ENCODE peak calls at places on chromosomes 7 and 10, in ten cellular contexts. P, E, M, B, O, D, C, I, J and H are unnamed samples.

GRCh38 chr10:80171248-80171660 is 34.1 kb downstream of the ANXA11 start:
- DNase-seq in C (no peak), D (no peak), P (no peak), I (no peak), O (peak), J (no peak), E (peak), M (no peak), B (no peak), H (no peak)

GRCh38 chr7:151717415-151717814 is 159.5 kb downstream of the PRKAG2 start:
- DNase-seq in C (peak), P (no peak), I (no peak), D (no peak), B (no peak), M (no peak), O (no peak), J (no peak), E (no peak), H (no peak)

GRCh38 chr7:112161253-112162160 is 44.7 kb downstream of the DOCK4 start:
- DNase-seq in C (no peak), B (no peak), O (no peak), M (peak), P (no peak), D (no peak), I (no peak), E (no peak), J (no peak), H (no peak)

GRCh38 chr7:28835800-28836199 is 122.3 kb downstream of the TRIL start:
- DNase-seq in I (peak), E (no peak), D (no peak), P (peak), B (peak), O (no peak), C (no peak), J (no peak), M (peak), H (no peak)

GRCh38 chr7:122989041-122989440 is 6.5 kb downstream of the TAS2R16 start:
- DNase-seq in M (no peak), B (no peak), D (no peak), I (no peak), O (no peak), E (no peak), C (no peak), J (no peak), P (no peak), H (no peak)

GRCh38 chr7:28024786-28025334 is 155.7 kb downstream of the JAZF1 start:
- DNase-seq in P (peak), C (no peak), E (no peak), D (no peak), I (no peak), O (no peak), M (no peak), B (no peak), J (no peak), H (peak)

GRCh38 chr10:35025916-35026315 is 64.2 kb downstream of the CUL2 start:
- DNase-seq in J (peak), C (no peak), E (no peak), D (no peak), M (peak), O (no peak), I (no peak), P (peak), B (peak), H (peak)

GRCh38 chr10:59290448-59290847 is 71.9 kb downstream of the FAM13C start:
- DNase-seq in B (no peak), C (no peak), J (no peak), P (no peak), I (no peak), M (no peak), D (no peak), O (no peak), E (peak), H (no peak)

GRCh38 chr10:62899316-62899715 is 83.2 kb upstream of the EGR2 start:
- DNase-seq in I (no peak), M (peak), B (no peak), O (no peak), P (no peak), D (no peak), C (no peak), E (no peak), J (peak), H (peak)

GRCh38 chr7:157521061-157521731 is 184.4 kb downstream of the DNAJB6 start:
- DNase-seq in C (peak), B (no peak), J (no peak), M (no peak), E (no peak), P (no peak), O (no peak), D (peak), I (no peak), H (no peak)

GRCh38 chr10:80104066-80104926 is 25.8 kb downstream of the TMEM254 start:
- DNase-seq in P (peak), O (no peak), J (peak), C (no peak), M (peak), E (no peak), I (no peak), D (no peak), B (peak), H (peak)

GRCh38 chr7:73625276-73625675 is 954 bp upstream of the MLXIPL start:
- DNase-seq in M (no peak), D (no peak), O (no peak), C (no peak), J (no peak), E (no peak), B (no peak), I (no peak), P (no peak), H (no peak)

GRCh38 chr10:104642311-104643022 is 1.4 kb downstream of the SORCS3 start:
- DNase-seq in M (no peak), P (peak), C (peak), E (peak), D (peak), O (no peak), B (no peak), J (peak), I (peak), H (no peak)

GRCh38 chr7:104945599-104945956 is 68.4 kb upstream of the KMT2E start:
- DNase-seq in J (no peak), M (no peak), B (no peak), O (no peak), D (no peak), C (no peak), I (no peak), E (no peak), P (no peak), H (no peak)
- H3K4me3 ChIP-seq in J (no peak), M (no peak), B (no peak), O (no peak), D (no peak), C (no peak), I (no peak), E (no peak), P (no peak), H (no peak)

GRCh38 chr7:2312272-2312929 is 1.8 kb downstream of the SNX8 start:
- DNase-seq in P (no peak), O (no peak), D (no peak), M (no peak), J (no peak), B (no peak), E (no peak), C (no peak), I (no peak), H (no peak)
- H3K4me3 ChIP-seq in P (no peak), O (no peak), D (no peak), M (no peak), J (no peak), B (no peak), E (no peak), C (no peak), I (no peak), H (no peak)

GRCh38 chr7:1388021-1388704 is 71.1 kb downstream of the MICALL2 start:
- DNase-seq in B (no peak), D (no peak), J (no peak), C (no peak), P (no peak), E (no peak), I (no peak), M (no peak), O (no peak), H (no peak)
- H3K4me3 ChIP-seq in B (no peak), D (no peak), J (no peak), C (no peak), P (no peak), E (no peak), I (no peak), M (no peak), O (no peak), H (no peak)

GRCh38 chr7:23343806-23344500 is 44.8 kb downstream of the MALSU1 start:
- DNase-seq in C (no peak), I (no peak), P (peak), J (no peak), D (no peak), E (no peak), O (no peak), M (no peak), B (no peak), H (no peak)
- H3K4me3 ChIP-seq in C (no peak), I (no peak), P (no peak), J (no peak), D (no peak), E (no peak), O (no peak), M (no peak), B (no peak), H (no peak)

GRCh38 chr10:128147669-128148068 is 21.4 kb upstream of the MKI67 start:
- DNase-seq in J (peak), O (no peak), M (peak), I (no peak), C (no peak), D (no peak), P (peak), E (no peak), B (peak), H (peak)
- H3K4me3 ChIP-seq in J (no peak), O (no peak), M (no peak), I (no peak), C (no peak), D (no peak), P (no peak), E (no peak), B (no peak), H (no peak)

DNA sequence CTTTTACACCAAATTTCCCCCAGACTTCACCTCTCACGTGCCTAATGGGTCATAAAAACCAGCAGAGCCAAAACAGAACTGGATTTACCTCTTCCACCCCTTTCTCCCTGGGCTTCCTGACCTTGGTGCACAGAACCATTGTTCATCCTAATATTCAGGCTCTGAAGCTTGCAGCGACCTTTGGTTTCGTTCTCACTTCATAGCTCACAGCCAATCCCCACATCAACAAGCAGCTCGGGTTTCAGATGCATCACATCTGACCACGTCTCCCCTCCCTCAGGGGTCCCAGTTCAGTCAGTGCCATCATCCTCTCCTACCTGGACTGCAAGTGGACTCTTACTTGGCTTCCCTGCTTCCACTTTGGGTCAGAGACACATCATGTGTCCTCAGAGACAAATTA is 141.6 kb upstream of the DPP6 start:
- DNase-seq in C (no peak), I (no peak), O (no peak), J (no peak), D (no peak), M (no peak), P (no peak), B (no peak), E (no peak), H (no peak)
- H3K4me3 ChIP-seq in C (no peak), I (no peak), O (no peak), J (no peak), D (no peak), M (no peak), P (no peak), B (no peak), E (no peak), H (no peak)

GRCh38 chr10:21498416-21498815 is 27.1 kb downstream of the SKIDA1 start:
- DNase-seq in M (no peak), C (no peak), P (no peak), D (no peak), O (no peak), I (no peak), B (no peak), E (no peak), J (no peak), H (no peak)

GRCh38 chr10:21500578-21500910 is 24.9 kb downstream of the SKIDA1 start:
- DNase-seq in J (no peak), I (no peak), E (no peak), C (no peak), O (no peak), P (no peak), B (no peak), D (no peak), M (no peak), H (no peak)

GRCh38 chr10:21499910-21500577 is 25.4 kb downstream of the SKIDA1 start:
- DNase-seq in B (no peak), J (no peak), I (no peak), P (no peak), E (no peak), D (peak), M (no peak), C (no peak), O (no peak), H (no peak)

GRCh38 chr10:21499580-21499909 is 25.9 kb downstream of the SKIDA1 start:
- DNase-seq in D (no peak), E (no peak), J (no peak), C (no peak), P (no peak), B (no peak), O (no peak), M (no peak), I (no peak), H (no peak)

DNA sequence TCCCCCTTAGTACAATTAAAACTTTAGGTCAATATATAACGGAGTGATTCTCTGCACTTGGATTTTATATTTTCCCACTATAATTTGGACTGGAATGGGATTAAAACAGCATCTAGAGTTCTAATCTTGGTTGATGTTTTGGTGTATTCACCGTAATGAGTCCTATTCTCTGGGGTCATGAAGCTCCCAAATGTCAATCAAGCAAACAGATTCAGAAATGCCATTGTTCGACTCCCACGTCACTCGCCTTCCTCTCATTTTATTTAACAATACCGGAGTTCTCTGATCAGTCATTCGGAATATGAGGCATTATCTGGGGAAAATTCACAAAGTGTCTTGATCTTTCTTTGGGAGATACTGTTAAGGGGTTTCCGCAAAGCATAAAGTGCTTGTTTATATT is 26.5 kb downstream of the SKIDA1 start:
- DNase-seq in J (no peak), O (no peak), D (no peak), M (no peak), E (no peak), B (no peak), P (no peak), I (no peak), C (no peak), H (no peak)
- H3K4me3 ChIP-seq in J (no peak), O (no peak), D (no peak), M (no peak), E (no peak), B (no peak), P (no peak), I (no peak), C (no peak), H (no peak)

GRCh38 chr10:98444314-98445006 is 2.3 kb downstream of the HPS1 start:
- DNase-seq in P (no peak), J (no peak), E (no peak), O (no peak), M (no peak), I (no peak), D (no peak), C (no peak), B (no peak), H (no peak)

GRCh38 chr10:98446121-98446655 is 547 bp downstream of the HPS1 start:
- DNase-seq in O (peak), E (peak), B (peak), C (peak), I (peak), D (no peak), P (peak), J (peak), M (peak), H (peak)

GRCh38 chr10:98446656-98447221 is at the start of gene HPS1:
- DNase-seq in D (peak), I (peak), P (peak), O (peak), C (peak), E (peak), B (peak), M (peak), J (peak), H (peak)

GRCh38 chr10:98449287-98449686 is 2.6 kb upstream of the HPS1 start:
- DNase-seq in M (no peak), E (no peak), D (no peak), P (no peak), I (no peak), B (no peak), J (no peak), O (no peak), C (no peak), H (no peak)

DNA sequence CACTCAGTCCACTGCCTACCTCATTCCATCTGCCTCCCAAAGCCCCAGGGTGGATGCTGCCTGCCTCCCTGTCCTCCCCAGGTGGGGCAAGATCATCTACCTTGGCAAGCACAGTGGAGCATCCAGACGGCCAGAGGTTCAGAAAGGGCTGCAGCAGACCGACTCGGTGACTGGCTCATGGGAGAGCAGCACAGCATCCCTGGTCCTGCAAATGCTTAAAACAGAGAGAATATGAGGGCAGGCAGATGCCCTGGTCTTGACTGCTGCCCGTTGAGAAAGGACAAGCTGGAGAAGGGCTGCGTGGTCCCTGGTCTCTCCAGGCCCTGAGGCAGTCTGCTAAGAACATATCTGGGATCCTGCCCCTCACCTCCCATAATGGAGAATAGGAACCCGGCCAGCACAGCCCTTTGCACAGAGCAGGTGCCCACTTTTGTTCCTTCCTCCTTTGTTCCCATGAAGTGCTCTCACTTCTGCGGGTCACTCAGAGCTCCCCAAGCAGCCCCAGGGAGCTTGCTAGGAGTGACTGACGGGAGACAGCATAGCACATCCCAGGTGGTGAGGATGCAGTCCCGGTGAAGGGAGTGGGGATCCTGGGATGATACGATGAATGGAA is 1.4 kb downstream of the HPS1 start:
- DNase-seq in B (no peak), C (no peak), E (no peak), D (no peak), P (no peak), J (no peak), I (no peak), M (no peak), O (no peak), H (no peak)
- H3K4me3 ChIP-seq in B (peak), C (no peak), E (no peak), D (no peak), P (peak), J (peak), I (no peak), M (peak), O (no peak), H (peak)